ENCODE peak calls at places on chromosomes 7 and 10, in four cellular contexts. B is GM13977; A is AG20443; M is effector memory CD8-positive, alpha-beta T cell. S is an unnamed sample.
A peak's percentile ranks its signal among the peaks of the same experiment; 100 is the strongest.

GRCh38 chr7:3551536-3551935 is 250.5 kb downstream of the SDK1 start:
- DNase-seq in A (no peak), M (no peak), B (no peak), S (no peak)

GRCh38 chr7:65233409-65234034 is 140.1 kb upstream of the ZNF92 start:
- DNase-seq in B (no peak), M (no peak), A (no peak), S (no peak)

GRCh38 chr7:79711660-79712059 is 258.2 kb upstream of the MAGI2 start:
- DNase-seq in A (no peak), B (no peak), M (no peak), S (no peak)

GRCh38 chr7:141227454-141227853 is 153.6 kb downstream of the TMEM178B start:
- DNase-seq in B (no peak), A (no peak), M (no peak), S (no peak)

GRCh38 chr7:46982928-46983327 is 599.0 kb downstream of the TNS3 start:
- DNase-seq in M (no peak), B (no peak), A (no peak), S (no peak)

GRCh38 chr7:130274983-130275649 is 8.5 kb downstream of the CPA2 start:
- DNase-seq in A (no peak), M (no peak), B (no peak), S (no peak)

GRCh38 chr7:23377134-23377533 is 78.0 kb downstream of the MALSU1 start:
- DNase-seq in B (no peak), M (no peak), A (no peak), S (no peak)

GRCh38 chr10:8050561-8051108 is 3.9 kb upstream of the GATA3 start:
- DNase-seq in A (no peak), B (peak; percentile 56), M (no peak), S (peak; percentile 49)

GRCh38 chr7:81410471-81411117 is 359.3 kb downstream of the HGF start:
- DNase-seq in M (no peak), B (no peak), A (no peak), S (no peak)